ENCODE peak calls at places on chromosomes 1 and 21, in nine cellular contexts. One of them, this sample, is unnamed.

GRCh38 chr1:224377676-224378006 is 21.0 kb downstream of the CNIH4 start:
- DNase-seq in bronchial epithelial cell: peak; percentile 64
- DNase-seq in WTC11: no peak
- DNase-seq in skeletal muscle cell: no peak
- DNase-seq in SK-N-SH: no peak
- DNase-seq in astrocyte: peak; percentile 60
- DNase-seq in dermis microvascular lymphatic vessel endothelial cell: no peak
- DNase-seq in fibroblast of the conjunctiva: no peak
- DNase-seq in HT-29: no peak
- DNase-seq in this sample: peak; percentile 80

GRCh38 chr1:10793129-10793651 is 3.3 kb downstream of the CASZ1 start:
- DNase-seq in bronchial epithelial cell: peak; percentile 42
- DNase-seq in skeletal muscle cell: no peak
- DNase-seq in astrocyte: peak; percentile 15
- DNase-seq in dermis microvascular lymphatic vessel endothelial cell: no peak
- DNase-seq in fibroblast of the conjunctiva: no peak
- DNase-seq in SK-N-SH: no peak
- DNase-seq in HT-29: peak; percentile 79
- DNase-seq in WTC11: no peak
- DNase-seq in this sample: peak; percentile 23

GRCh38 chr1:66282343-66282852 is 251.6 kb upstream of the SGIP1 start:
- DNase-seq in SK-N-SH: no peak
- DNase-seq in HT-29: no peak
- DNase-seq in skeletal muscle cell: peak; percentile 82
- DNase-seq in astrocyte: peak; percentile 92
- DNase-seq in dermis microvascular lymphatic vessel endothelial cell: no peak
- DNase-seq in WTC11: no peak
- DNase-seq in bronchial epithelial cell: peak; percentile 91
- DNase-seq in fibroblast of the conjunctiva: peak; percentile 35
- DNase-seq in this sample: peak; percentile 82

GRCh38 chr1:155125946-155126493 is 1.7 kb upstream of the EFNA1 start:
- DNase-seq in HT-29: peak; percentile 76
- DNase-seq in WTC11: peak; percentile 52
- DNase-seq in bronchial epithelial cell: no peak
- DNase-seq in fibroblast of the conjunctiva: no peak
- DNase-seq in astrocyte: no peak
- DNase-seq in dermis microvascular lymphatic vessel endothelial cell: peak; percentile 69
- DNase-seq in SK-N-SH: no peak
- DNase-seq in skeletal muscle cell: no peak
- DNase-seq in this sample: no peak

GRCh38 chr1:50342525-50342924 is 80.7 kb downstream of the DMRTA2 start:
- DNase-seq in bronchial epithelial cell: no peak
- DNase-seq in HT-29: no peak
- DNase-seq in fibroblast of the conjunctiva: no peak
- DNase-seq in dermis microvascular lymphatic vessel endothelial cell: no peak
- DNase-seq in WTC11: no peak
- DNase-seq in SK-N-SH: peak; percentile 62
- DNase-seq in skeletal muscle cell: no peak
- DNase-seq in astrocyte: no peak
- DNase-seq in this sample: no peak

GRCh38 chr1:1080951-1081310 is 6.8 kb upstream of the RNF223 start:
- DNase-seq in SK-N-SH: peak; percentile 74
- DNase-seq in dermis microvascular lymphatic vessel endothelial cell: no peak
- DNase-seq in WTC11: peak; percentile 27
- DNase-seq in fibroblast of the conjunctiva: no peak
- DNase-seq in bronchial epithelial cell: no peak
- DNase-seq in skeletal muscle cell: no peak
- DNase-seq in HT-29: no peak
- DNase-seq in astrocyte: no peak
- DNase-seq in this sample: no peak

GRCh38 chr1:207669469-207670111 is 24.7 kb downstream of the CR1L start:
- DNase-seq in HT-29: no peak
- DNase-seq in astrocyte: no peak
- DNase-seq in bronchial epithelial cell: no peak
- DNase-seq in dermis microvascular lymphatic vessel endothelial cell: no peak
- DNase-seq in skeletal muscle cell: no peak
- DNase-seq in SK-N-SH: no peak
- DNase-seq in WTC11: peak; percentile 17
- DNase-seq in fibroblast of the conjunctiva: no peak
- DNase-seq in this sample: no peak

GRCh38 chr1:234656981-234657651 is 47.1 kb upstream of the IRF2BP2 start:
- DNase-seq in HT-29: peak; percentile 57
- DNase-seq in fibroblast of the conjunctiva: peak; percentile 46
- DNase-seq in WTC11: no peak
- DNase-seq in astrocyte: peak; percentile 97
- DNase-seq in bronchial epithelial cell: peak; percentile 100
- DNase-seq in dermis microvascular lymphatic vessel endothelial cell: peak; percentile 59
- DNase-seq in skeletal muscle cell: peak; percentile 96
- DNase-seq in SK-N-SH: peak; percentile 39
- DNase-seq in this sample: peak; percentile 97

GRCh38 chr1:237042892-237043576 is 1.1 kb downstream of the RYR2 start:
- DNase-seq in HT-29: no peak
- DNase-seq in bronchial epithelial cell: no peak
- DNase-seq in SK-N-SH: peak; percentile 62
- DNase-seq in astrocyte: no peak
- DNase-seq in skeletal muscle cell: no peak
- DNase-seq in fibroblast of the conjunctiva: no peak
- DNase-seq in WTC11: peak; percentile 53
- DNase-seq in dermis microvascular lymphatic vessel endothelial cell: no peak
- DNase-seq in this sample: no peak

GRCh38 chr1:242005866-242006565 is 7.1 kb upstream of the MAP1LC3C start:
- DNase-seq in bronchial epithelial cell: no peak
- DNase-seq in astrocyte: peak; percentile 62
- DNase-seq in WTC11: no peak
- DNase-seq in SK-N-SH: no peak
- DNase-seq in HT-29: no peak
- DNase-seq in fibroblast of the conjunctiva: no peak
- DNase-seq in skeletal muscle cell: no peak
- DNase-seq in dermis microvascular lymphatic vessel endothelial cell: no peak
- DNase-seq in this sample: no peak

GRCh38 chr1:179493323-179493722 is 82.4 kb downstream of the NPHS2 start:
- DNase-seq in skeletal muscle cell: no peak
- DNase-seq in fibroblast of the conjunctiva: no peak
- DNase-seq in bronchial epithelial cell: peak; percentile 7
- DNase-seq in astrocyte: peak; percentile 16
- DNase-seq in HT-29: no peak
- DNase-seq in dermis microvascular lymphatic vessel endothelial cell: no peak
- DNase-seq in WTC11: no peak
- DNase-seq in SK-N-SH: no peak
- DNase-seq in this sample: peak; percentile 5

GRCh38 chr21:34534522-34534921 is 22.5 kb upstream of the KCNE1 start:
- DNase-seq in fibroblast of the conjunctiva: no peak
- DNase-seq in bronchial epithelial cell: no peak
- DNase-seq in HT-29: no peak
- DNase-seq in WTC11: no peak
- DNase-seq in astrocyte: peak; percentile 61
- DNase-seq in SK-N-SH: no peak
- DNase-seq in skeletal muscle cell: peak; percentile 25
- DNase-seq in dermis microvascular lymphatic vessel endothelial cell: no peak
- DNase-seq in this sample: peak; percentile 64

GRCh38 chr1:1157914-1158710 is 15.6 kb upstream of the TTLL10 start:
- DNase-seq in skeletal muscle cell: no peak
- DNase-seq in bronchial epithelial cell: no peak
- DNase-seq in WTC11: no peak
- DNase-seq in HT-29: peak; percentile 94
- DNase-seq in SK-N-SH: no peak
- DNase-seq in astrocyte: peak; percentile 5
- DNase-seq in dermis microvascular lymphatic vessel endothelial cell: no peak
- DNase-seq in fibroblast of the conjunctiva: no peak
- DNase-seq in this sample: no peak

GRCh38 chr1:230067871-230068814 is 1.1 kb downstream of the GALNT2 start:
- DNase-seq in HT-29: peak; percentile 47
- DNase-seq in WTC11: peak; percentile 47
- DNase-seq in astrocyte: no peak
- DNase-seq in bronchial epithelial cell: no peak
- DNase-seq in fibroblast of the conjunctiva: no peak
- DNase-seq in SK-N-SH: peak; percentile 79
- DNase-seq in skeletal muscle cell: no peak
- DNase-seq in dermis microvascular lymphatic vessel endothelial cell: no peak
- DNase-seq in this sample: no peak

GRCh38 chr1:109922326-109922725 is 11.7 kb downstream of the CSF1 start:
- DNase-seq in SK-N-SH: no peak
- DNase-seq in dermis microvascular lymphatic vessel endothelial cell: no peak
- DNase-seq in fibroblast of the conjunctiva: no peak
- DNase-seq in HT-29: no peak
- DNase-seq in skeletal muscle cell: no peak
- DNase-seq in bronchial epithelial cell: no peak
- DNase-seq in WTC11: no peak
- DNase-seq in astrocyte: no peak
- DNase-seq in this sample: no peak

GRCh38 chr1:41322835-41323234 is 38.4 kb upstream of the FOXO6 start:
- DNase-seq in WTC11: peak; percentile 75
- DNase-seq in bronchial epithelial cell: no peak
- DNase-seq in SK-N-SH: peak; percentile 79
- DNase-seq in astrocyte: no peak
- DNase-seq in fibroblast of the conjunctiva: no peak
- DNase-seq in dermis microvascular lymphatic vessel endothelial cell: peak; percentile 6
- DNase-seq in HT-29: peak; percentile 83
- DNase-seq in skeletal muscle cell: no peak
- DNase-seq in this sample: peak; percentile 9

GRCh38 chr1:85328713-85329376 is 52.4 kb upstream of the BCL10 start:
- DNase-seq in WTC11: no peak
- DNase-seq in bronchial epithelial cell: peak; percentile 98
- DNase-seq in SK-N-SH: no peak
- DNase-seq in skeletal muscle cell: peak; percentile 87
- DNase-seq in dermis microvascular lymphatic vessel endothelial cell: peak; percentile 96
- DNase-seq in HT-29: peak; percentile 83
- DNase-seq in astrocyte: peak; percentile 100
- DNase-seq in fibroblast of the conjunctiva: peak; percentile 73
- DNase-seq in this sample: peak; percentile 100

GRCh38 chr1:97545446-97545845 is 375.4 kb downstream of the DPYD start:
- DNase-seq in SK-N-SH: no peak
- DNase-seq in bronchial epithelial cell: no peak
- DNase-seq in astrocyte: no peak
- DNase-seq in skeletal muscle cell: no peak
- DNase-seq in fibroblast of the conjunctiva: no peak
- DNase-seq in WTC11: no peak
- DNase-seq in HT-29: no peak
- DNase-seq in dermis microvascular lymphatic vessel endothelial cell: no peak
- DNase-seq in this sample: no peak

GRCh38 chr21:31180256-31181088 is 142.2 kb upstream of the KRTAP19-8 start:
- DNase-seq in bronchial epithelial cell: peak; percentile 42
- DNase-seq in skeletal muscle cell: no peak
- DNase-seq in HT-29: peak; percentile 37
- DNase-seq in dermis microvascular lymphatic vessel endothelial cell: peak; percentile 24
- DNase-seq in astrocyte: no peak
- DNase-seq in SK-N-SH: peak; percentile 68
- DNase-seq in WTC11: no peak
- DNase-seq in fibroblast of the conjunctiva: peak; percentile 49
- DNase-seq in this sample: peak; percentile 39

GRCh38 chr1:211742889-211743529 is 67.6 kb upstream of the NEK2 start:
- DNase-seq in SK-N-SH: no peak
- DNase-seq in skeletal muscle cell: no peak
- DNase-seq in WTC11: no peak
- DNase-seq in bronchial epithelial cell: no peak
- DNase-seq in fibroblast of the conjunctiva: no peak
- DNase-seq in dermis microvascular lymphatic vessel endothelial cell: no peak
- DNase-seq in HT-29: no peak
- DNase-seq in astrocyte: no peak
- DNase-seq in this sample: no peak

GRCh38 chr1:155184351-155184811 is 10.7 kb downstream of the TRIM46 start:
- DNase-seq in dermis microvascular lymphatic vessel endothelial cell: no peak
- DNase-seq in bronchial epithelial cell: no peak
- DNase-seq in fibroblast of the conjunctiva: no peak
- DNase-seq in SK-N-SH: no peak
- DNase-seq in astrocyte: no peak
- DNase-seq in HT-29: no peak
- DNase-seq in WTC11: no peak
- DNase-seq in skeletal muscle cell: no peak
- DNase-seq in this sample: no peak

GRCh38 chr1:160759740-160760139 is 20.7 kb downstream of the SLAMF7 start:
- DNase-seq in HT-29: no peak
- DNase-seq in skeletal muscle cell: no peak
- DNase-seq in bronchial epithelial cell: no peak
- DNase-seq in WTC11: no peak
- DNase-seq in dermis microvascular lymphatic vessel endothelial cell: no peak
- DNase-seq in SK-N-SH: no peak
- DNase-seq in fibroblast of the conjunctiva: no peak
- DNase-seq in astrocyte: no peak
- DNase-seq in this sample: no peak

GRCh38 chr1:40861227-40862003 is 748 bp downstream of the CITED4 start:
- DNase-seq in HT-29: no peak
- DNase-seq in astrocyte: no peak
- DNase-seq in WTC11: peak; percentile 45
- DNase-seq in bronchial epithelial cell: no peak
- DNase-seq in dermis microvascular lymphatic vessel endothelial cell: no peak
- DNase-seq in SK-N-SH: peak; percentile 74
- DNase-seq in skeletal muscle cell: no peak
- DNase-seq in fibroblast of the conjunctiva: no peak
- DNase-seq in this sample: no peak

GRCh38 chr21:19844334-19844733 is 1153.9 kb upstream of the NCAM2 start:
- DNase-seq in skeletal muscle cell: no peak
- DNase-seq in fibroblast of the conjunctiva: no peak
- DNase-seq in dermis microvascular lymphatic vessel endothelial cell: no peak
- DNase-seq in bronchial epithelial cell: no peak
- DNase-seq in HT-29: no peak
- DNase-seq in SK-N-SH: no peak
- DNase-seq in astrocyte: no peak
- DNase-seq in WTC11: no peak
- DNase-seq in this sample: no peak

GRCh38 chr1:44642255-44642654 is 32.0 kb downstream of the TMEM53 start:
- DNase-seq in bronchial epithelial cell: no peak
- DNase-seq in HT-29: no peak
- DNase-seq in astrocyte: no peak
- DNase-seq in WTC11: no peak
- DNase-seq in dermis microvascular lymphatic vessel endothelial cell: no peak
- DNase-seq in SK-N-SH: no peak
- DNase-seq in skeletal muscle cell: no peak
- DNase-seq in fibroblast of the conjunctiva: no peak
- DNase-seq in this sample: no peak

GRCh38 chr1:31672988-31673387 is 28.3 kb upstream of the PEF1 start:
- DNase-seq in SK-N-SH: peak; percentile 46
- DNase-seq in fibroblast of the conjunctiva: no peak
- DNase-seq in dermis microvascular lymphatic vessel endothelial cell: no peak
- DNase-seq in bronchial epithelial cell: no peak
- DNase-seq in WTC11: no peak
- DNase-seq in HT-29: no peak
- DNase-seq in skeletal muscle cell: peak; percentile 36
- DNase-seq in astrocyte: no peak
- DNase-seq in this sample: no peak

GRCh38 chr1:111516008-111516535 is 12.6 kb upstream of the ADORA3 start:
- DNase-seq in HT-29: no peak
- DNase-seq in fibroblast of the conjunctiva: no peak
- DNase-seq in SK-N-SH: no peak
- DNase-seq in bronchial epithelial cell: peak; percentile 52
- DNase-seq in skeletal muscle cell: no peak
- DNase-seq in dermis microvascular lymphatic vessel endothelial cell: no peak
- DNase-seq in WTC11: no peak
- DNase-seq in astrocyte: peak; percentile 71
- DNase-seq in this sample: peak; percentile 59

GRCh38 chr1:70864302-70864701 is 183.3 kb downstream of the PTGER3 start:
- DNase-seq in SK-N-SH: no peak
- DNase-seq in WTC11: no peak
- DNase-seq in bronchial epithelial cell: peak; percentile 5
- DNase-seq in skeletal muscle cell: peak; percentile 36
- DNase-seq in dermis microvascular lymphatic vessel endothelial cell: no peak
- DNase-seq in astrocyte: no peak
- DNase-seq in fibroblast of the conjunctiva: no peak
- DNase-seq in HT-29: no peak
- DNase-seq in this sample: no peak

GRCh38 chr1:98991127-98992003 is 13.3 kb downstream of the PLPPR5 start:
- DNase-seq in SK-N-SH: no peak
- DNase-seq in bronchial epithelial cell: peak; percentile 99
- DNase-seq in WTC11: no peak
- DNase-seq in astrocyte: peak; percentile 95
- DNase-seq in skeletal muscle cell: peak; percentile 92
- DNase-seq in HT-29: peak; percentile 57
- DNase-seq in fibroblast of the conjunctiva: peak; percentile 58
- DNase-seq in dermis microvascular lymphatic vessel endothelial cell: no peak
- DNase-seq in this sample: peak; percentile 98

GRCh38 chr1:161131721-161132409 is 602 bp downstream of the DEDD start:
- DNase-seq in astrocyte: peak; percentile 25
- DNase-seq in skeletal muscle cell: no peak
- DNase-seq in SK-N-SH: peak; percentile 31
- DNase-seq in HT-29: peak; percentile 15
- DNase-seq in WTC11: no peak
- DNase-seq in fibroblast of the conjunctiva: no peak
- DNase-seq in bronchial epithelial cell: peak; percentile 23
- DNase-seq in dermis microvascular lymphatic vessel endothelial cell: no peak
- DNase-seq in this sample: no peak

GRCh38 chr1:244833734-244834595 is 1.5 kb upstream of the COX20 start:
- DNase-seq in WTC11: peak; percentile 53
- DNase-seq in SK-N-SH: peak; percentile 70
- DNase-seq in astrocyte: peak; percentile 80
- DNase-seq in dermis microvascular lymphatic vessel endothelial cell: peak; percentile 90
- DNase-seq in HT-29: peak; percentile 79
- DNase-seq in skeletal muscle cell: peak; percentile 25
- DNase-seq in fibroblast of the conjunctiva: peak; percentile 62
- DNase-seq in bronchial epithelial cell: peak; percentile 77
- DNase-seq in this sample: peak; percentile 85

This sample was measured in renal cortical epithelial cell.